ENCODE peak calls at places on chromosome 7, in four cellular contexts. T, U, L and E are unnamed samples.

GRCh38 chr7:157526604-157527003 is 189.8 kb downstream of the DNAJB6 start:
- DNase-seq in T (no peak), U (no peak), L (no peak), E (no peak)

GRCh38 chr7:64574481-64575159 is 11.7 kb upstream of the ZNF680 start:
- DNase-seq in T (no peak), U (peak; percentile 18), L (no peak), E (no peak)

GRCh38 chr7:85286449-85286848 is 99.6 kb upstream of the SEMA3D start:
- DNase-seq in T (no peak), U (no peak), L (no peak), E (no peak)

GRCh38 chr7:82105463-82105862 is 335.6 kb upstream of the HGF start:
- DNase-seq in T (peak; percentile 70), U (peak; percentile 12), L (peak; percentile 29), E (peak; percentile 20)

GRCh38 chr7:82050134-82050533 is 280.3 kb upstream of the HGF start:
- DNase-seq in T (peak; percentile 72), U (peak; percentile 83), L (peak; percentile 63), E (peak; percentile 15)

GRCh38 chr7:80146561-80146960 is 11.9 kb downstream of the GNAI1 start:
- DNase-seq in T (no peak), U (no peak), L (no peak), E (no peak)

GRCh38 chr7:135368416-135369186 is 135.0 kb downstream of the STRA8 start:
- DNase-seq in T (no peak), U (no peak), L (no peak), E (no peak)

GRCh38 chr7:32034052-32034451 is 36.2 kb downstream of the PDE1C start:
- DNase-seq in T (no peak), U (no peak), L (no peak), E (no peak)

GRCh38 chr7:135271255-135271615 is 37.6 kb downstream of the STRA8 start:
- DNase-seq in T (no peak), U (no peak), L (no peak), E (no peak)

GRCh38 chr7:156380261-156380660 is 260.3 kb upstream of the RNF32 start:
- DNase-seq in T (no peak), U (no peak), L (no peak), E (no peak)

GRCh38 chr7:106371629-106372028 is 86.8 kb upstream of the NAMPT start:
- DNase-seq in T (no peak), U (no peak), L (no peak), E (no peak)

GRCh38 chr7:76220185-76221057 is 18.7 kb downstream of the SRRM3 start:
- DNase-seq in T (no peak), U (peak; percentile 76), L (no peak), E (peak; percentile 18)

GRCh38 chr7:4650471-4651047 is 31.5 kb upstream of the FOXK1 start:
- DNase-seq in T (no peak), U (no peak), L (no peak), E (peak; percentile 61)

GRCh38 chr7:139702811-139703467 is 74.9 kb downstream of the HIPK2 start:
- DNase-seq in T (no peak), U (no peak), L (no peak), E (no peak)

GRCh38 chr7:82049442-82049841 is 279.6 kb upstream of the HGF start:
- DNase-seq in T (no peak), U (no peak), L (no peak), E (no peak)

GRCh38 chr7:42493436-42494198 is 256.6 kb upstream of the GLI3 start:
- DNase-seq in T (peak; percentile 78), U (peak; percentile 70), L (peak; percentile 41), E (peak; percentile 34)

GRCh38 chr7:26376208-26376917 is 84.7 kb downstream of the SNX10 start:
- DNase-seq in T (no peak), U (no peak), L (no peak), E (no peak)

GRCh38 chr7:157444843-157445135 is 108.0 kb downstream of the DNAJB6 start:
- DNase-seq in T (no peak), U (no peak), L (no peak), E (no peak)

GRCh38 chr7:112437038-112437437 is 13.2 kb upstream of the IFRD1 start:
- DNase-seq in T (no peak), U (no peak), L (no peak), E (no peak)

GRCh38 chr7:114660007-114660406 is 245.4 kb downstream of the FOXP2 start:
- DNase-seq in T (no peak), U (no peak), L (no peak), E (no peak)

GRCh38 chr7:39293424-39293823 is 272.8 kb upstream of the YAE1 start:
- DNase-seq in T (no peak), U (no peak), L (no peak), E (no peak)

GRCh38 chr7:131106681-131107342 is 220.9 kb upstream of the MKLN1 start:
- DNase-seq in T (no peak), U (no peak), L (no peak), E (no peak)

GRCh38 chr7:73988197-73988596 is 39.8 kb upstream of the ELN start:
- DNase-seq in T (no peak), U (no peak), L (no peak), E (peak; percentile 81)

GRCh38 chr7:134448359-134449229 is 10.3 kb downstream of the AKR1B1 start:
- DNase-seq in T (peak; percentile 88), U (peak; percentile 59), L (peak; percentile 60), E (no peak)

GRCh38 chr7:91949221-91950009 is 8.8 kb downstream of the AKAP9 start:
- DNase-seq in T (no peak), U (no peak), L (no peak), E (no peak)

GRCh38 chr7:17069146-17069545 is 187.4 kb upstream of the AGR3 start:
- DNase-seq in T (no peak), U (no peak), L (no peak), E (no peak)